ENCODE peak calls at places on chromosomes 3 and 15, in four cellular contexts. A is heart left ventricle, X is sigmoid colon, L is IMR-90. V is an unnamed sample.

GRCh38 chr3:196085534-196085933 is 3.6 kb upstream of the TFRC start:
- DNase-seq in A (no peak), X (no peak), L (no peak), V (no peak)

GRCh38 chr15:51341366-51342248 is at the start of gene GLDN:
- DNase-seq in A (peak), X (no peak), L (peak), V (peak)

GRCh38 chr15:60875681-60876080 is 353.4 kb downstream of the RORA start:
- DNase-seq in A (no peak), X (no peak), L (no peak), V (no peak)

GRCh38 chr3:158539414-158540014 is 31.5 kb upstream of the MLF1 start:
- DNase-seq in A (no peak), X (no peak), L (peak), V (peak)

GRCh38 chr15:38072507-38073277 is 138.3 kb downstream of the TMCO5A start:
- DNase-seq in A (peak), X (peak), L (peak), V (peak)

GRCh38 chr3:39934696-39935095 is 125.3 kb downstream of the MYRIP start:
- DNase-seq in A (no peak), X (no peak), L (no peak), V (no peak)

GRCh38 chr3:122331886-122332285 is 6.8 kb downstream of the CSTA start:
- DNase-seq in A (no peak), X (no peak), L (no peak), V (no peak)

GRCh38 chr3:14507345-14507741 is 32.8 kb downstream of the GRIP2 start:
- DNase-seq in A (no peak), X (peak), L (no peak), V (no peak)

GRCh38 chr3:69847303-69847702 is 108.0 kb downstream of the MITF start:
- DNase-seq in A (no peak), X (no peak), L (no peak), V (no peak)

GRCh38 chr3:153599685-153600084 is 437.7 kb downstream of the RAP2B start:
- DNase-seq in A (peak), X (no peak), L (peak), V (peak)

GRCh38 chr3:102444101-102444500 is 9.3 kb downstream of the ZPLD1 start:
- DNase-seq in A (no peak), X (no peak), L (peak), V (no peak)

GRCh38 chr3:49132437-49133225 is at the start of gene LAMB2:
- DNase-seq in A (peak), X (peak), L (peak), V (peak)

GRCh38 chr15:48426047-48426446 is 94.8 kb downstream of the DUT start:
- DNase-seq in A (no peak), X (no peak), L (no peak), V (no peak)

GRCh38 chr3:128689060-128689459 is 36.9 kb upstream of the RAB7A start:
- DNase-seq in A (no peak), X (no peak), L (no peak), V (no peak)

GRCh38 chr3:157447026-157447694 is 10.5 kb downstream of the PTX3 start:
- DNase-seq in A (no peak), X (no peak), L (peak), V (no peak)

GRCh38 chr3:46411271-46411670 is 4.2 kb downstream of the CCRL2 start:
- DNase-seq in A (no peak), X (no peak), L (no peak), V (no peak)

GRCh38 chr3:64224826-64225606 is at the start of gene PRICKLE2:
- DNase-seq in A (peak), X (peak), L (peak), V (peak)

GRCh38 chr3:100289339-100289738 is 28.5 kb downstream of the TBC1D23 start:
- DNase-seq in A (no peak), X (no peak), L (peak), V (no peak)

GRCh38 chr3:100023150-100023549 is 91.2 kb downstream of the FILIP1L start:
- DNase-seq in A (no peak), X (no peak), L (peak), V (no peak)

GRCh38 chr3:53680026-53680425 is 166.2 kb downstream of the CHDH start:
- DNase-seq in A (peak), X (peak), L (peak), V (no peak)

GRCh38 chr15:68054658-68055223 is 626 bp downstream of the PIAS1 start:
- DNase-seq in A (peak), X (peak), L (peak), V (peak)

GRCh38 chr3:132038198-132038825 is 3.5 kb upstream of the CPNE4 start:
- DNase-seq in A (no peak), X (no peak), L (peak), V (no peak)

GRCh38 chr3:45590256-45590655 is 4.3 kb upstream of the LIMD1 start:
- DNase-seq in A (no peak), X (no peak), L (no peak), V (no peak)

GRCh38 chr3:193554790-193555189 is at the start of gene ATP13A4:
- DNase-seq in A (no peak), X (no peak), L (no peak), V (peak)

GRCh38 chr3:126130081-126130855 is 46.3 kb upstream of the SLC41A3 start:
- DNase-seq in A (no peak), X (peak), L (no peak), V (peak)

GRCh38 chr3:75218577-75218976 is 445.6 kb upstream of the FRG2C start:
- DNase-seq in A (no peak), X (no peak), L (no peak), V (no peak)

GRCh38 chr3:184015381-184016019 is 2.2 kb downstream of the ABCC5 start:
- DNase-seq in A (peak), X (no peak), L (peak), V (peak)

GRCh38 chr15:45719490-45719889 is 84.7 kb downstream of the SQOR start:
- DNase-seq in A (peak), X (no peak), L (peak), V (no peak)

GRCh38 chr3:192887047-192887446 is 30.6 kb downstream of the MB21D2 start:
- DNase-seq in A (peak), X (no peak), L (peak), V (no peak)

GRCh38 chr15:74892313-74892712 is 2.5 kb downstream of the MPI start:
- DNase-seq in A (no peak), X (no peak), L (no peak), V (peak)

GRCh38 chr3:112856537-112856936 is 9.9 kb upstream of the CD200R1L start:
- DNase-seq in A (no peak), X (no peak), L (no peak), V (no peak)

GRCh38 chr3:20055020-20055775 is 15.0 kb downstream of the KAT2B start:
- DNase-seq in A (no peak), X (no peak), L (no peak), V (no peak)

GRCh38 chr3:57622362-57622761 is 25.2 kb upstream of the ARF4 start:
- DNase-seq in A (no peak), X (no peak), L (no peak), V (no peak)

GRCh38 chr3:186839874-186840641 is 2.5 kb upstream of the ADIPOQ start:
- DNase-seq in A (no peak), X (no peak), L (no peak), V (no peak)

GRCh38 chr3:42078686-42079085 is 12.5 kb upstream of the TRAK1 start:
- DNase-seq in A (no peak), X (no peak), L (no peak), V (no peak)

GRCh38 chr3:40911264-40911663 is 288.0 kb upstream of the CTNNB1 start:
- DNase-seq in A (no peak), X (no peak), L (no peak), V (no peak)

GRCh38 chr3:57382933-57383332 is 90.4 kb upstream of the ASB14 start:
- DNase-seq in A (no peak), X (no peak), L (peak), V (no peak)

DNA sequence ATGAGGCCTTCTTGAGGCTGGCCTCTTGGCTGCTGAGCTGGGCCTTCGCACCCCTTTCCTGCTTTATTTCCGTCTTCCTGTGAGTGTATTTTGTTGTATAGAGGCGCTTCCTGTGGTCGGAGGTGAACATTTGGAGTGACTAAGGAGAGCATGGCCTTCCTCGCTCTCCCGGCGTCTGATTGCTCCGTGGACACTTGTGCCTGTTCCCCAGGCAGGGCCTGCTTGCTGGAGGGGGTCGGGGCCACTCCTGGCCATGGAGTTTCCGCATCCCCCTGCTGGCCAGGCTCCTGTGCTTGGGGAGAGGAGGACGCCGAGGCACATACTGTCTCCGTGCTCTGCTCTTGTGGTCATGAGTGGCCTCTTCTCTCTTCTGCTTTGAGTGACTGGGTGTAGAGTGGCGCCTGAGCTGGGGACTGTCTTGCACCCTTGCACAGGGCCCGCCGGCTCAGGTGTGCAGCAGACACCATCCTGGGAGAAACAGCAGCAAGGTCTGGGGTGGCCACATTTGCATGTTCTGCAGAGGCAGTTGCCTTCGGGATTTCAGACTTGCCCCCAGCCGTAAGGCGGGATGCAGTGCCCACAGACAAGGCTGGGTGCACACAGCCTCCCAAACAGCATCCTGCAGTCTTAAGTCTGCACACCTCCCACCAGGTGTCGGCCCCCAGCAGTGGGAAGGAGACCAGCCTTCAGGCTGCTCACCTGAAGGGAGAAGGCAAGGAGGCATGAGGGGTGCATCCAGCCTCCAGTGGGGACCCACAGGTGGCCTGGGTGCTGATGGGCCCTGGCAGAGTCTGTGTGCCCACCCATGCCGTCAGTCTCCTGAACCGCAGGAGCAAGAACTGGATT is 16.4 kb downstream of the KLF13 start:
- DNase-seq in A (no peak), X (no peak), L (no peak), V (no peak)
- H3K4me3 ChIP-seq in A (peak), X (no peak), L (no peak), V (no peak)

GRCh38 chr3:120093923-120094775 is at the start of gene GSK3B:
- DNase-seq in A (peak), X (peak), L (no peak), V (peak)
- TF ChIP-seq POLR2A in A (peak), X (peak), L (peak), V (peak)

DNA sequence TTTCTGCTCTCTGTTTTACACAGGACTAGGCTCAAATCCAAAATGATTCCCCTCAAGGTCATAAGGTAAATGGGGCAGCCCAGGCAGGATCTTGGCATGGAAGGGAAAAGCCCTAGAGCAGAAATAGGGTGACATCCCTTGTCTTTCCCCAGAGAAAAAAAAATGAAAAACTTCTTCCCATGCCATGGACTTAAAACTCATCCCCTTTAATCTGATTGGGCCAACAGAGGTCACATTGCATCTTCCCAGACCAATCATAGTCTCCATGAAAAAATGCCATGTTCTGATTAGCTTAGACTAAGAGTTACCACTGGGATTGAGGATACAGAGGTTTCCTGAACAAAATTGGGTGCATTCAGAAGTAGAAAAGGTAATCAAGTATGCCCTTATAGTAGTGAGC is 241.3 kb upstream of the LRTM1 start:
- DNase-seq in A (no peak), X (no peak), L (no peak), V (no peak)
- TF ChIP-seq CTCF in A (no peak), X (no peak), L (no peak), V (no peak)

DNA sequence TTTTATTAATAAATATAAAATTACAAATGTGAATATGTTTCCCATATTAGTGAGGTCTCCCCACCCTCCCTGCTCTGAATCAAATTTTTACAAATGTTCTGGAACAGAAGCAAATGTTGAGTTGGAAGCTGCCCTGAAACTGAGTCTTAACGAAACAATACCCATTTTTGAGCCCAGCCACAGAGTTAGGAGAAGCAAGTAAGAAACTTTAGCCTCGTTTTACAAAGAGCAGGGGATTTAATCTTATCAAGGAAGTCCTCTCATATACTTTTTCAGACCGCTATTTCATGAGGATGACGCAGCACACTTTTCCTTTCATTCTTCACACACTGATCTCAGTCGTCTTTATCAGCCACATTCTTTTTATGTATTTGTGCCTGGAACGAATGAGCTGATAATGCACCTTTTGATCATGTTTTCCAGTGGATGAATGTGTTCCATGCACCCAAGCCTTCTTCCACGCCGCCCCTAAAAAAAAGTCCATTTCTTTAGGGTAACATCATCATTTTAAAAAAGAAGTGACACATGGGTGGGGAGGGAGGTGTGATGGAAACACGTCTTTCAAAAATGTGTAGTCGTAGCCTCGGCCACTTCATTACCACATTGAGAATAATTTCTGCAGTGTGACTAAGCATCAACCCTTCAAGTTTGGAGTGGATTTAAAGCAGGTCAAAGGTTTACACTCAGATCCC is 48.1 kb downstream of the SETMAR start:
- DNase-seq in A (no peak), X (no peak), L (peak), V (no peak)
- H3K4me3 ChIP-seq in A (peak), X (peak), L (peak), V (peak)

GRCh38 chr15:90177012-90177411 is 24.1 kb upstream of the SEMA4B start:
- DNase-seq in A (no peak), X (no peak), L (no peak), V (no peak)
- TF ChIP-seq POLR2A in A (no peak), X (no peak), L (no peak), V (no peak)

GRCh38 chr15:81146006-81146405 is 11.9 kb downstream of the CFAP161 start:
- DNase-seq in A (no peak), X (no peak), L (no peak), V (no peak)
- TF ChIP-seq CTCF in A (no peak), X (no peak), L (no peak), V (no peak)

GRCh38 chr3:105752791-105753415 is 115.9 kb downstream of the CBLB start:
- DNase-seq in A (no peak), X (no peak), L (no peak), V (no peak)
- H3K4me3 ChIP-seq in A (no peak), X (no peak), L (no peak), V (no peak)

DNA sequence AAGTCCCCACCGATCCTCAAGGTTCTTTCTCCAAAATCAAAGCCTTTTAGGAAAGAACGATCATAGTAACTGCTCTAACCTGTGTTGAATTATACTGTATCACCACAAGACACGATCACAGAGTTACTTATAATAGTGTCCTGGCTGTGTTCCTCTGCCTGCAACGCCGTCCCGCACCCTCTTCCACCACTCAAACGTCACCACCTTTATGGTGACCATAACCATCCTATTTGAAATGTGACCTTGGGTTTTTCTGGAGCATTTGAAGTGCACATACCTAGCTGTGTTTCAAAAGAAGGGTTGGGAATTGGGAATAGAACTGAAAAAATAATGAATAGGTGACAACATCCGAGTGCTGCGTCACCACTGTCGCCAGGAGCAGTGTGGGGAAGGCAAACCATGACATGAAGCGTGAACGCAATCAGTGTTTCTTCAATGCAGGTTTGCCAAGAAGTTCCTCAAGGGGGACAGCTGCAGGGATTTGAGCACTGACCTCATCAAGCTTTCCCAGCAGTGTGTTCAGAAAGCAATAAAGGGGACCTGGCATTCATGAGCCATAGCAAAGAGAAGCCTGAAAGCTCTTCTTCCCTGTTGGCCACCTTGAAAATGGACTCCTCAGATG is 769 bp upstream of the SELENOS start:
- DNase-seq in A (no peak), X (no peak), L (no peak), V (no peak)
- TF ChIP-seq POLR2A in A (no peak), X (no peak), L (no peak), V (no peak)

GRCh38 chr3:182904164-182904563 is 76.2 kb downstream of the DCUN1D1 start:
- DNase-seq in A (no peak), X (no peak), L (no peak), V (no peak)
- TF ChIP-seq CTCF in A (no peak), X (no peak), L (no peak), V (no peak)

DNA sequence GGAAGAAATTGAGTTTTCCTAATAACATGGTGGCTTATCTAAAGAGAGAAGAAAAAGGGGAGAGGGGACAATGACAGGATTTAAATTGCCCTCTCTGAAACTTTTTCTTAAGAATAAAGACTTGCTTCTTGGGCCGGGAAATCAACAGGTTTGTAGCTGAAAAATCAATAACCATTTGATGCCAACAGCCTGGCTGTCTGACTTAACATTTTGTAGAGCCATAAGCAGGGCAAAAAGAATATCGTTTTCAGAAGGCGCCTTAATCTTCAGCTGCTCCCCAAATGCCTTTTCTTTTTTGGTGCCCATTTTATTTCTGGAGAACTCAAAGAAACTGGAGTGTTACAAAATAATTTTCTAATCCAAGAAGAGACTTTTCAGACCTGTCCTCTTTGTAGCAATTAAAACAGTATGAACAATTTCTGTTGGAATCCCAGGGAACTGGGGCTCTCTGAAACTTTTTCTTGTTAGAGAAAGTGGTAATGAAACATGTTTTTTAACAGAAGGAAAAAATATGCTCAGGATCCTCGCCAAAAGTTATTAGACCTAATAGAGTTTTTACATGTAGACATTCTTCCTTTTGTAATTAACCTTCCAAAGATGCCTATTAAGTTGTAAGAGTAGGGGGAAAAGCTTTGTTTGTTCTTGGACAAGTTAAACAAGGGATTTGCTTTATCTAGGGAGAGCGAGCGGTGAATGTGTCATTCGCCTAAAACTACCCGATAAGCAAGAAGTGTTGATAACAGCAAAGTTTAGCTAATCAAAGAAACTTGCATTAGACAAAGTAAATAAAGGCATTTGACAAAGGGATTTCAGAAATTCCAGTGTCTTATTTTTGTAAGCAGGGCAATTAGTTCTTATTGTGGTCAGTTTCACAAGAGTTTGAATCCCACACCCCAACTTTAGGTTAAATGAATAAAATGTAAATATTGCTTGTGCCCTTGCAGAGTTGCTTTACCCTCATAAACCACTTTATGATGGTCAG is 2.2 kb downstream of the RARB start:
- DNase-seq in A (no peak), X (no peak), L (peak), V (no peak)
- H3K4me3 ChIP-seq in A (peak), X (peak), L (no peak), V (peak)

V was measured in stomach.